ENCODE peak calls at places on chromosomes 1 and 21, in four cellular contexts. One of them, this sample, is unnamed.

GRCh38 chr1:239785576-239785975 is 306.1 kb upstream of the FMN2 start:
- DNase-seq in mucosa of descending colon: no peak
- DNase-seq in left ventricle myocardium inferior: no peak
- DNase-seq in esophagus muscularis mucosa: no peak
- DNase-seq in this sample: no peak

GRCh38 chr21:14591277-14591876 is 45.3 kb upstream of the SAMSN1 start:
- DNase-seq in mucosa of descending colon: no peak
- DNase-seq in left ventricle myocardium inferior: no peak
- DNase-seq in esophagus muscularis mucosa: no peak
- DNase-seq in this sample: no peak

GRCh38 chr1:89365206-89365605 is 1.3 kb downstream of the GBP6 start:
- DNase-seq in mucosa of descending colon: no peak
- DNase-seq in left ventricle myocardium inferior: no peak
- DNase-seq in esophagus muscularis mucosa: no peak
- DNase-seq in this sample: no peak

GRCh38 chr1:35449334-35450008 is 107.7 kb downstream of the KIAA0319L start:
- DNase-seq in mucosa of descending colon: no peak
- DNase-seq in left ventricle myocardium inferior: no peak
- DNase-seq in esophagus muscularis mucosa: no peak
- DNase-seq in this sample: no peak

GRCh38 chr1:245986404-245987221 is 520.5 kb downstream of the SMYD3 start:
- DNase-seq in mucosa of descending colon: no peak
- DNase-seq in left ventricle myocardium inferior: no peak
- DNase-seq in esophagus muscularis mucosa: no peak
- DNase-seq in this sample: no peak

GRCh38 chr1:201596101-201596868 is 57.4 kb downstream of the NAV1 start:
- DNase-seq in mucosa of descending colon: no peak
- DNase-seq in left ventricle myocardium inferior: no peak
- DNase-seq in esophagus muscularis mucosa: no peak
- DNase-seq in this sample: no peak

GRCh38 chr1:1623181-1623630 is 7.9 kb downstream of the MIB2 start:
- DNase-seq in mucosa of descending colon: no peak
- DNase-seq in left ventricle myocardium inferior: no peak
- DNase-seq in esophagus muscularis mucosa: no peak
- DNase-seq in this sample: no peak

GRCh38 chr21:45868086-45868485 is 113.5 kb upstream of the COL6A1 start:
- DNase-seq in mucosa of descending colon: no peak
- DNase-seq in left ventricle myocardium inferior: no peak
- DNase-seq in esophagus muscularis mucosa: no peak
- DNase-seq in this sample: no peak

GRCh38 chr1:22031214-22031962 is 21.1 kb upstream of the CDC42 start:
- DNase-seq in mucosa of descending colon: peak; percentile 47
- DNase-seq in left ventricle myocardium inferior: no peak
- DNase-seq in esophagus muscularis mucosa: no peak
- DNase-seq in this sample: no peak

GRCh38 chr21:25107708-25108107 is 499.6 kb downstream of the MRPL39 start:
- DNase-seq in mucosa of descending colon: no peak
- DNase-seq in left ventricle myocardium inferior: no peak
- DNase-seq in esophagus muscularis mucosa: no peak
- DNase-seq in this sample: no peak

GRCh38 chr1:82386365-82387069 is 585.8 kb downstream of the ADGRL2 start:
- DNase-seq in mucosa of descending colon: no peak
- DNase-seq in left ventricle myocardium inferior: no peak
- DNase-seq in esophagus muscularis mucosa: no peak
- DNase-seq in this sample: no peak

GRCh38 chr1:175493321-175493998 is 249.9 kb downstream of the TNR start:
- DNase-seq in mucosa of descending colon: no peak
- DNase-seq in left ventricle myocardium inferior: no peak
- DNase-seq in esophagus muscularis mucosa: no peak
- DNase-seq in this sample: no peak

GRCh38 chr1:152189657-152190442 is 30.8 kb upstream of the RPTN start:
- DNase-seq in mucosa of descending colon: peak; percentile 51
- DNase-seq in left ventricle myocardium inferior: peak; percentile 50
- DNase-seq in esophagus muscularis mucosa: no peak
- DNase-seq in this sample: peak; percentile 54
- H3K4me3 ChIP-seq in mucosa of descending colon: no peak overlapping the region
- H3K4me3 ChIP-seq in left ventricle myocardium inferior: peak overlapping the region; percentile 73
- H3K4me3 ChIP-seq in esophagus muscularis mucosa: peak overlapping the region; percentile 52
- H3K4me3 ChIP-seq in this sample: peak overlapping the region; percentile 60

DNA sequence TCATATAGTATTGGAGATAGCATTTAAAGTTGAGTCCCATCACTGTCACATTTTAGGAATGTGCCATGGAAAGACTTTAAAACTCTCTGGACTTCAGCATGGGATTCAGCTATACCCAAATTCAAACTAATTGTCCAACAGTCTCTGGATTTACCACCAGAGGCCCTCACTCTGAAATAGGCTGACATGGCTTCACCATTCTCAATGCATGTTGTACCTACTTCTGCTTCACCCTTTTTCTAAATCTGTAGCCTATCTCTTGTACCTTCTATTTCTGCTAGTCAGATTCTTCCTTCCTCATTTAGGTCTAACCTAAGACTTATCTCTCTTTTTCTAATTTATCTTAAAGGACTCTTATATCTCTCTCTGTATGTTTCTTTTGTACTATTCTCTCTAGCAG is 512.7 kb upstream of the ZRANB2 start:
- DNase-seq in mucosa of descending colon: no peak
- DNase-seq in left ventricle myocardium inferior: no peak
- DNase-seq in esophagus muscularis mucosa: no peak
- DNase-seq in this sample: no peak
- TF ChIP-seq CTCF in mucosa of descending colon: no peak
- TF ChIP-seq CTCF in left ventricle myocardium inferior: peak; percentile 25
- TF ChIP-seq CTCF in esophagus muscularis mucosa: no peak
- TF ChIP-seq CTCF in this sample: no peak

DNA sequence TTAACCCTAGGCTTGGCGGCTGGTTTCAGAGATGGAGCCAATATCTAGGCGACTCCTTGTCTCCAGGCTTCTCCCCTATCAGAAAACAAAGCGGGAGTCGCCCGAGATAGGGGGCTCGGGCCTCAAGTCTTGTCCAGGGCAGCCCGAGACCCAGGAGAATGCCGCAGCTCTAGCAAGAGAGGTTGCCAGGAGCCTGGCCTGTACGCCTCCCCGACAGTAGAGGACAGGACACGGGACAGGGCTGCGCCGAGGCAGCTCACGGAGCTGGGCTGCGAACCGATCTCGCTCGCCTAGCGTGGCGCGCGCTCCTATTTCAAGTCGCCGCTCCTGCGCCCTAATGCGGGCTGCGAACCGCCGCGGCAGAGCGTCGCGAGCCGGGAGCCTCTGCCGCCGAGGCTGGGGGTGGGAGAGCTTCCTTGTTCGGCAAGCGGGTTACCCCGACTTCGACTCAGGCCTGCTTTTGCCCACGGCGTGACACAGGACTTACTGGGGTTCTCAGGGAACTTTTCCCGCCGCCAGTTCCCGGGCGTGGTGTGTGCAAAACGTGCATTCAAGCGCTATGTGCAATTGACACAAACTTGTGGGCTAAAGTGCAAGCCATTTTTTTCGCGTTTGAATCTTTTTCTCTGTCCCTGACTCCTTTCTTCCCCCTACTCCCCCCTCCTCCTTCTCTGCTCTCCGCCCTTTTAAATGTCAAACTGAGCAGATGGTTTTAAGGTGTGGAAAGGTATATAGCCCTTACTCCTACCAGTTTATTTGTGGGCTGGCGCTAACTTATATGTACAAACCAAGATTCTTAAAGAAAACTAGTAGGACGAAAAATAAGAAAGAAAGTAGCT is 2.4 kb upstream of the PROX1 start:
- DNase-seq in mucosa of descending colon: peak; percentile 47
- DNase-seq in left ventricle myocardium inferior: no peak
- DNase-seq in esophagus muscularis mucosa: no peak
- DNase-seq in this sample: no peak
- H3K4me1 ChIP-seq in mucosa of descending colon: peaks cover 25% of the 10 kb centered on the region
- H3K4me1 ChIP-seq in left ventricle myocardium inferior: peaks cover 68% of the 10 kb centered on the region
- H3K4me1 ChIP-seq in esophagus muscularis mucosa: peaks cover 61% of the 10 kb centered on the region
- H3K4me1 ChIP-seq in this sample: peaks cover 15% of the 10 kb centered on the region

GRCh38 chr1:41341756-41342562 is 19.3 kb upstream of the FOXO6 start:
- DNase-seq in mucosa of descending colon: peak; percentile 61
- DNase-seq in left ventricle myocardium inferior: no peak
- DNase-seq in esophagus muscularis mucosa: no peak
- DNase-seq in this sample: no peak
- H3K4me3 ChIP-seq in mucosa of descending colon: no peak overlapping the region
- H3K4me3 ChIP-seq in left ventricle myocardium inferior: no peak overlapping the region
- H3K4me3 ChIP-seq in esophagus muscularis mucosa: no peak overlapping the region
- H3K4me3 ChIP-seq in this sample: no peak overlapping the region

DNA sequence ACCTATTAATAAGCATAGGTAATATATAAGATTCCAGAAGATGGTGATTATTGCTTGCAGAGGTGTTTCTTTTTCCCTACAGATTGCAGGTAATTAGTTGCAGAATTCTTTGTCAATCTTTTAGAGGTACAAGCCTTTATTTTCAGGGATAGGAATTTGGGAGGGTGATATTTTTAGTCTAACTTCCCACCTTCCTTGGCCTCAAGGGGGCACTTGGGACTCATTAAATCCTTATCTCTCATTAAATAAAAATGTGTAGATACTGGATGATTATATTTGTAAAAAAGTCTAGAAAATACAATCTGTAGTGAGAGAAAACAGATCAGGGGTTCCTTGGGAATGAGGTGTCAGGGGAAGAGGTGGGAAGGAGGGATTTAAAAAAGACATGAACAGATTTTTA is 179.2 kb downstream of the PATJ start:
- DNase-seq in mucosa of descending colon: no peak
- DNase-seq in left ventricle myocardium inferior: no peak
- DNase-seq in esophagus muscularis mucosa: no peak
- DNase-seq in this sample: no peak
- TF ChIP-seq CTCF in mucosa of descending colon: no peak
- TF ChIP-seq CTCF in left ventricle myocardium inferior: peak; percentile 19
- TF ChIP-seq CTCF in esophagus muscularis mucosa: no peak
- TF ChIP-seq CTCF in this sample: peak; percentile 19

GRCh38 chr1:83773059-83773458 is 225.9 kb downstream of the TTLL7 start:
- DNase-seq in mucosa of descending colon: no peak
- DNase-seq in left ventricle myocardium inferior: no peak
- DNase-seq in esophagus muscularis mucosa: no peak
- DNase-seq in this sample: no peak
- H3K4me1 ChIP-seq in mucosa of descending colon: no peaks in the 10 kb centered on the region
- H3K4me1 ChIP-seq in left ventricle myocardium inferior: no peaks in the 10 kb centered on the region
- H3K4me1 ChIP-seq in esophagus muscularis mucosa: no peaks in the 10 kb centered on the region
- H3K4me1 ChIP-seq in this sample: no peaks in the 10 kb centered on the region

DNA sequence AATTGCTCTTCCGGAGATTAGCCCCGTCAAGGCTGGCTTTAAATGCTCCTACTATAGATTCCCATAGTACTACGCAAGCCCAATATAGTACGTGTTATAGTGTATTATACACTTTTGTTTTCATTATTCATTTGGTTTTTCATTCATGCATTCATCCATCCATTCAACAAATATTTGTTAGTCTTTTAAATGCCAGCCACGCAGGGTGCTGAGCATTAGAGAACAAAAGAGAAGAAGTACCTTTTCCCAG is 513 bp upstream of the RAB3GAP2 start:
- DNase-seq in mucosa of descending colon: no peak
- DNase-seq in left ventricle myocardium inferior: no peak
- DNase-seq in esophagus muscularis mucosa: no peak
- DNase-seq in this sample: no peak
- H3K4me3 ChIP-seq in mucosa of descending colon: peak overlapping the region; percentile 80
- H3K4me3 ChIP-seq in left ventricle myocardium inferior: peak overlapping the region; percentile 95
- H3K4me3 ChIP-seq in esophagus muscularis mucosa: peak overlapping the region; percentile 74
- H3K4me3 ChIP-seq in this sample: peak overlapping the region; percentile 87

GRCh38 chr1:55539652-55540512 is 324.7 kb upstream of the USP24 start:
- DNase-seq in mucosa of descending colon: no peak
- DNase-seq in left ventricle myocardium inferior: no peak
- DNase-seq in esophagus muscularis mucosa: no peak
- DNase-seq in this sample: no peak
- TF ChIP-seq CTCF in mucosa of descending colon: no peak
- TF ChIP-seq CTCF in left ventricle myocardium inferior: no peak
- TF ChIP-seq CTCF in esophagus muscularis mucosa: no peak
- TF ChIP-seq CTCF in this sample: no peak

GRCh38 chr1:83516369-83516768 is 482.6 kb downstream of the TTLL7 start:
- DNase-seq in mucosa of descending colon: no peak
- DNase-seq in left ventricle myocardium inferior: no peak
- DNase-seq in esophagus muscularis mucosa: no peak
- DNase-seq in this sample: no peak
- H3K4me1 ChIP-seq in mucosa of descending colon: no peaks in the 10 kb centered on the region
- H3K4me1 ChIP-seq in left ventricle myocardium inferior: peaks cover 20% of the 10 kb centered on the region
- H3K4me1 ChIP-seq in esophagus muscularis mucosa: peaks cover 2% of the 10 kb centered on the region
- H3K4me1 ChIP-seq in this sample: peaks cover 7% of the 10 kb centered on the region

DNA sequence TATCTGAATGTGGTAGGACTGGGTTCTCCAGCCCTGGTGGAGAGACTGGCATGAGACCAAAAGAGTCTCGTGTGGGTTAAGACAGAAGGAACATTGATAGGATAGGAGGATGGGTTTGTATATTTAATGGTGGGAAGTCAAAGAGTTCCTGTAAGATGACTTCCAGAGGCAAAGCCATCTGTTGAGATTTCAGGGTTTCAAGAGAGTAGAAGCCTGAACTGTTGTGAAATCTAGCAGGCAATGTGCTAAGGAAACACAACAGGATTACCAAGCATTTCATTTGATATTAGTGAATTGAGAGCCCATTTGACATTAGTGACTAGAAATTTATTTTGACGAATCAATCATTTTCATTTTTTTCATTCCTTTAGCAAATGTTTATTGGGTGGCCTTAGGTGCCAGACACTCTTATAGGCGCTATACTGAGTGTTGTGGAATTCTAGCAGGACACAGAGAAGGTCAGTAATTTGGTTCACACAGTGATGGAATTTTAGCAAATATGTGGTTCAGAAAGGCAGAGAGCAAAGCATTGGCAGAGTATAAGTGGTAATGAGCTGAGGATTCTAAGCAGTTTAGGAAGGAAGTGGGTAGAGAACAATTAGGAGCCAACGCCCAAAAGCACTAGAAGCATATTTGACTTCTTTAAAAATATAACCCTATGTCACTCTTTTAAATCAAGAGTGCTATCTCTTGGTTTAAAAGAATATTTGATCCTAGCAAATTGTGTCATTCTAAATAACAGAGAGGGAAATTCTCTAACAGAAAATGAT is 149.3 kb downstream of the AK5 start:
- DNase-seq in mucosa of descending colon: no peak
- DNase-seq in left ventricle myocardium inferior: no peak
- DNase-seq in esophagus muscularis mucosa: no peak
- DNase-seq in this sample: no peak
- H3K4me3 ChIP-seq in mucosa of descending colon: no peak overlapping the region
- H3K4me3 ChIP-seq in left ventricle myocardium inferior: no peak overlapping the region
- H3K4me3 ChIP-seq in esophagus muscularis mucosa: no peak overlapping the region
- H3K4me3 ChIP-seq in this sample: no peak overlapping the region